ENCODE peak calls at places on chromosomes 11 and 22, in four cellular contexts. N, F, X and E are unnamed samples.
A peak's percentile ranks its signal among the peaks of the same experiment; 100 is the strongest.

GRCh38 chr11:35389897-35390462 is 29.4 kb downstream of the SLC1A2 start:
- DNase-seq in X (no peak), F (no peak), N (no peak), E (no peak)

GRCh38 chr22:49013707-49014106 is 814.0 kb downstream of the BRD1 start:
- DNase-seq in N (no peak), F (no peak), X (no peak), E (no peak)

GRCh38 chr22:24106385-24107381 is 74.6 kb upstream of the SUSD2 start:
- DNase-seq in F (no peak), X (no peak), N (no peak), E (no peak)

GRCh38 chr11:3077846-3078440 is 20.7 kb upstream of the CARS1 start:
- DNase-seq in X (no peak), N (no peak), F (no peak), E (no peak)

GRCh38 chr11:60862171-60862570 is 5.2 kb upstream of the ZP1 start:
- DNase-seq in N (no peak), F (no peak), X (no peak), E (no peak)

GRCh38 chr11:82889133-82890001 is 10.9 kb downstream of the PRCP start:
- DNase-seq in N (peak; percentile 46), X (no peak), F (no peak), E (no peak)

GRCh38 chr22:17786435-17787158 is 12.3 kb upstream of the BID start:
- DNase-seq in X (peak; percentile 68), F (peak; percentile 75), N (no peak), E (no peak)

GRCh38 chr11:74691755-74692154 is 39.5 kb downstream of the CHRDL2 start:
- DNase-seq in N (no peak), X (no peak), F (no peak), E (no peak)

GRCh38 chr11:123302751-123303195 is 107.7 kb upstream of the CLMP start:
- DNase-seq in N (no peak), X (peak; percentile 17), F (no peak), E (no peak)

GRCh38 chr22:40040927-40041326 is 46.2 kb downstream of the FAM83F start:
- DNase-seq in F (no peak), X (peak; percentile 50), N (no peak), E (peak; percentile 36)

GRCh38 chr11:69381681-69382130 is 87.8 kb downstream of the MYEOV start:
- DNase-seq in N (no peak), F (no peak), X (no peak), E (no peak)
- H3K4me3 ChIP-seq in N (no peak overlapping the region), F (no peak overlapping the region), X (no peak overlapping the region), E (no peak overlapping the region)

GRCh38 chr11:79427126-79427525 is 13.7 kb downstream of the TENM4 start:
- DNase-seq in X (no peak), N (no peak), F (no peak), E (no peak)

GRCh38 chr11:79430280-79430679 is 10.6 kb downstream of the TENM4 start:
- DNase-seq in N (no peak), X (no peak), F (no peak), E (no peak)

GRCh38 chr11:79431535-79431934 is 9.3 kb downstream of the TENM4 start:
- DNase-seq in N (no peak), F (no peak), X (no peak), E (no peak)

GRCh38 chr11:79425463-79425862 is 15.4 kb downstream of the TENM4 start:
- DNase-seq in N (no peak), X (no peak), F (no peak), E (no peak)

GRCh38 chr11:79428406-79428805 is 12.4 kb downstream of the TENM4 start:
- DNase-seq in N (no peak), X (no peak), F (no peak), E (no peak)
- H3K27ac ChIP-seq in N (no peak overlapping the region), X (no peak overlapping the region), F (no peak overlapping the region), E (no peak overlapping the region)

DNA sequence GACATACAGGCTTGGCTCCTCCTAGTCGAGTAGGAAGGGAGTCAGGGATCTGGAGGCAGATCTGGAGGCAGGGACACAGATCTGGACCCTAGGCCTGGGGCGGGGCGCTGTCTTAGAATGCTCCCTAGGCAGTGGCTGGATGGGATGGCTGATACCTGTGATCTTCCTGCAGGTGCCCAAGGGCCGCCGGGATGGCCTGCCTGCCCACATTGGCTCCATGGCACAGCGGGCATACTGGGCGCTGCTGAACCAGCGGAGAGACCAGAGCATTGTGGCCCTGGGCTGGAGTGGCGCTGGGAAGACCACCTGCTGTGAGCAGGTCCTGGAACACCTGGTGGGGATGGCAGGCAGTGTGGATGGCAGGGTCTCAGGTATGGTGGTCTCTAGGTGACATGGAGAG is 35.4 kb downstream of the MYO18B start:
- DNase-seq in F (no peak), N (no peak), X (no peak), E (no peak)
- H3K36me3 ChIP-seq in F (no peaks in the 10 kb centered on the region), N (no peaks in the 10 kb centered on the region), X (no peaks in the 10 kb centered on the region), E (no peaks in the 10 kb centered on the region)

GRCh38 chr11:12235080-12235479 is 124.7 kb downstream of the MICAL2 start:
- DNase-seq in X (no peak), N (no peak), F (no peak), E (no peak)

GRCh38 chr11:12237381-12237784 is 127.0 kb downstream of the MICAL2 start:
- DNase-seq in X (no peak), N (no peak), F (no peak), E (no peak)

GRCh38 chr11:12235549-12235944 is 125.2 kb downstream of the MICAL2 start:
- DNase-seq in N (no peak), X (peak; percentile 46), F (no peak), E (no peak)

GRCh38 chr11:12236744-12237101 is 126.3 kb downstream of the MICAL2 start:
- DNase-seq in X (no peak), N (no peak), F (no peak), E (no peak)

GRCh38 chr11:12235945-12236743 is 125.8 kb downstream of the MICAL2 start:
- DNase-seq in F (peak; percentile 78), N (peak; percentile 58), X (peak; percentile 62), E (no peak)
- H3K4me3 ChIP-seq in F (no peak overlapping the region), N (no peak overlapping the region), X (no peak overlapping the region), E (no peak overlapping the region)

GRCh38 chr11:62553839-62554361 is 7.3 kb upstream of the AHNAK start:
- DNase-seq in N (no peak), F (no peak), X (no peak), E (no peak)
- H3K27ac ChIP-seq in N (peak overlapping the region; percentile 95), F (peak overlapping the region; percentile 96), X (peak overlapping the region; percentile 99), E (peak overlapping the region; percentile 82)

DNA sequence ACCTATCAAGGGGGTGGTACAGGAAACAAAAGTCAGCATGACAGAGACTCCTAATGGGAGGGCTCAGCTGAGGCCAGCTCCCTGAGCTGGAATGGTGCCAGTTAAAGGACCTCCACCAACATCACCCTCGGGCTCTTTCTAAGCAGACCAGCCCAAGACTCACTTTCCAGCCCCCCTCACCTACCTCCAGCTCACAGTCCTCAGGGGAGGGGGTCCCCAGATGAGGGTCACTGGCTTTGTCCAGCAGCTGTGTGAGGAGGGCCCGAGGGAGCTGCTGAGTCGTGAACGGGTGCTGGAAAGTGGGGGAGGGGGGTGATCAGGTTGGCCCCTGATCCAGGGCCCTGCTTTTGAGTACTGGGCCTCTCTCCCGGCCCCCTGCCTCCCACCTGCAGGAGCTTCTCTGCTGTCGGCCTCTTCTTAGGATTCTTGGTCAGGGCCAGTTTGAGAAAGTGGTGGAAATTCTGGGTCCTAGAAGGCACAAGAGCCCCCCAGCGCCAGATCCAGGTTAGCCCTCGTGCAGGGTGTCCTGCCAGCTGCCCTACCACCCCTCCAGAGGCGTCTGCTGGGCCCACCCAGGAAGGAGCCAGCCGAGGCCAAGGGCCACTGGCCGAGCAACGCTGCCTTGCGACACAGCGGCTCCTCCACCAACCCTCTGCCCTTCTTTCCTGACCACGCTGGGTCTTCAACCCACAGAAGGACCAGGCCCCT is 2.9 kb downstream of the MAP4K2 start:
- DNase-seq in X (no peak), N (no peak), F (no peak), E (peak; percentile 58)
- H3K36me3 ChIP-seq in X (no peaks in the 10 kb centered on the region), N (no peaks in the 10 kb centered on the region), F (no peaks in the 10 kb centered on the region), E (peaks cover 3% of the 10 kb centered on the region)